ENCODE peak calls at places on chromosome 13, in four cellular contexts. Y is mammary epithelial cell, S is keratinocyte, B is tibial nerve. N is an unnamed sample.

GRCh38 chr13:113099142-113099541 is 6.4 kb upstream of the F7 start:
- DNase-seq in Y (no peak), B (no peak), S (no peak), N (no peak)

GRCh38 chr13:62119739-62120700 is 704.4 kb upstream of the PCDH20 start:
- DNase-seq in Y (no peak), S (no peak), B (no peak), N (peak)

GRCh38 chr13:101755228-101755887 is 302.9 kb downstream of the ITGBL1 start:
- DNase-seq in Y (no peak), B (no peak), S (no peak), N (no peak)

GRCh38 chr13:80105350-80105749 is 235.6 kb downstream of the SPRY2 start:
- DNase-seq in B (no peak), S (no peak), Y (no peak), N (no peak)

GRCh38 chr13:30396434-30397075 is 25.7 kb upstream of the UBE2L5 start:
- DNase-seq in Y (peak), B (no peak), S (no peak), N (no peak)

GRCh38 chr13:50670847-50671542 is 172.5 kb downstream of the DLEU7 start:
- DNase-seq in Y (no peak), B (no peak), S (no peak), N (no peak)

GRCh38 chr13:29497137-29497654 is 98.3 kb downstream of the SLC7A1 start:
- DNase-seq in Y (no peak), B (no peak), S (no peak), N (no peak)

GRCh38 chr13:82879921-82880320 is 1002.4 kb downstream of the SLITRK1 start:
- DNase-seq in Y (no peak), B (no peak), S (no peak), N (no peak)

GRCh38 chr13:46134961-46135522 is 30.2 kb upstream of the CPB2 start:
- DNase-seq in Y (peak), B (no peak), S (no peak), N (peak)

GRCh38 chr13:20706661-20707060 is 3.2 kb downstream of the IL17D start:
- DNase-seq in B (no peak), Y (no peak), S (no peak), N (no peak)

GRCh38 chr13:110520431-110521295 is 40.9 kb downstream of the RAB20 start:
- DNase-seq in B (peak), S (no peak), Y (no peak), N (no peak)

GRCh38 chr13:39913339-39913738 is 257.9 kb downstream of the COG6 start:
- DNase-seq in S (no peak), Y (no peak), B (no peak), N (no peak)

GRCh38 chr13:110737555-110737954 is 24.1 kb downstream of the ING1 start:
- DNase-seq in B (no peak), Y (no peak), S (no peak), N (no peak)

DNA sequence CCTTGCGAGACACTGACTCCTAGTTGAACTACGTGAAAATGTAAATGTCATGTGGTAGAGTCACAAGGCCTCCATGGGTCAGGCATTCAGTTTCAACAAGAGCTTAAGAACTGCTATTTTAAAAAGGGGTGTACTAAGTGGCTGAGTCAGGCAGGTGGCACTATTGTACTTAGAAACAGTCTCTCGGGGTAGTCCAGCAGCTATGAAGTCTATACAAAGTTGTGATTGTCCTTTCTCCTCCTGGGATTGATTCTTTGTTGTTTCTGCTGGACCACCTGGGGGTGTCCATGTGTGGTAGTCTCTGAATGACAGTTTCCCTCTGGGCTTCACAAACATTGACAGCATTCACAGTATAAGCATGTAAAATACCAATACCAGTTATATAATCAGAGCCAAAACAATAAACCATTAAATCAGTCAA is 33.0 kb downstream of the UGGT2 start:
- DNase-seq in B (peak), S (no peak), Y (peak), N (peak)
- TF ChIP-seq CTCF in B (peak), S (peak), Y (peak), N (peak)

DNA sequence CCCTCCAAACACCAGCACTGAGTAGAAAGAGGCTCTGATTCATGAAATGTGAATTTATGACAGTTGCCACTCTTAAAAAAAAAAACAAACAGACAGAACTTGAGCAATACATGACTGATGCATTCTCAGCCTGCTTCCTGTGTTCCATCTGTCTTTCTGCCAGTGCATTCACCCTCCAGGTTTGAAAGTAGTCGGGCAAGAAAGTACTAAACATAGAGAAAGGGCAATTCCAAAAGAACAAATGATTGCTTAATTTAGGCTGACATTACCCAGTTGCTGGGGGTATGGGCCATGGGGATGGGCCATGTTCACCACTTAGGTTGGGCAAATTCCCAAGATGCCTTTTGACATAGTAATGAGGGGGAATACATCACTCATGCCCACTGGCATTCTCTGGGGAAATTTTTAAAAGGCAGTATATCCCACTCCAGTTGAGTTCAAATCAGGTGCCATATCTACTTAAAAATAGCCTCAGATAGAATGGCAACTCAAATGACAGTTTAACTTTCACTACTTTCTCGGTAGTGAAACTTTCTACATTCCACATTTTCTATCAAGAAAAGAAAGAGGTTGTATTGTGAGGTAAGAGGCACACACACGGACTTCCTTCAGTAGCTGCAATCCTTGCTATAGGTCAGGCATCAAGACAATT is 5.5 kb downstream of the STARD13 start:
- DNase-seq in Y (peak), B (no peak), S (peak), N (peak)
- H3K27ac ChIP-seq in Y (peak), B (peak), S (peak), N (no peak)

GRCh38 chr13:49099513-49099877 is 120.6 kb upstream of the MLNR start:
- DNase-seq in Y (no peak), S (no peak), B (no peak), N (no peak)
- TF ChIP-seq CTCF in Y (no peak), S (no peak), B (no peak), N (no peak)

GRCh38 chr13:25088562-25089221 is 7.2 kb upstream of the PABPC3 start:
- DNase-seq in B (no peak), Y (no peak), S (no peak), N (no peak)

GRCh38 chr13:25084101-25084500 is 11.8 kb upstream of the PABPC3 start:
- DNase-seq in B (no peak), Y (no peak), S (no peak), N (no peak)

GRCh38 chr13:25080773-25081172 is 15.2 kb upstream of the PABPC3 start:
- DNase-seq in Y (no peak), S (no peak), B (no peak), N (no peak)

DNA sequence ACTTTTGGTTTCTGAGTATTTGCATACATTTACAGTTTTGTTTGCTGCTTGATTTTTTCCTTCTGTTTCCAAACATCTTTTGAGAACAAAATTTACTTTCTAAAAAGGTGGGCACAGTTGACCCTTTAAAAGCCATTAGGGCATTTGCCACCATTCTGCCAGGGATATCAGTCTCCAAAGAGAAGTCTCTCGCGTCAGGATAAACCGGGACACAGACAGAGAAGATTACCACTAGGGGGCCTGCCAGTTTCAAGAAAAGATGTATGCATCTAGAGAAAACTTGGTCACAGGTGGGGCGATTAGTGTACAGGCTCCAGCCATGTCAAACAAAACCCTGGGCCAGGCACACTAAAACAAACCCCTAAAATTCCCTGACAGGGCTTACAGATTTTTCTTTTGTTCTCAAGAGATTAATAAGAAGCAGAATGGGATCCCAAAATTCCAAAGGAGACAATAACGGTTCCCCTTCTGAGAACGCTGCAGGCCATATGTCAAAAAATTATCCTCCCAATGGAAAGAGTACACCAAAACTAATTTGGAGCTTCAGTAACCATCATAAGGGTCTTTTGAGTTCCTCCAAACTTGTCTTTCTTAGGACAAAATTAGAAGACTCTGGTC is 10.7 kb upstream of the PABPC3 start:
- DNase-seq in Y (peak), S (no peak), B (peak), N (peak)
- H3K27ac ChIP-seq in Y (no peak), S (no peak), B (no peak), N (no peak)

N was measured in RWPE1.